ENCODE peak calls at places on chromosomes 11 and 22, in six cellular contexts. D is hepatocyte, A is PC-3, E is GM23338, H is HCT116, L is OCI-LY7. S is an unnamed sample.

GRCh38 chr11:2314525-2315394 is 12.9 kb downstream of the TSPAN32 start:
- DNase-seq in D (peak), A (no peak), E (no peak), H (no peak), L (no peak), S (no peak)

GRCh38 chr22:48700566-48701295 is 1126.9 kb downstream of the BRD1 start:
- DNase-seq in D (no peak), A (no peak), E (no peak), H (no peak), L (no peak), S (no peak)

GRCh38 chr11:96014234-96014633 is 90.3 kb upstream of the MTMR2 start:
- DNase-seq in D (no peak), A (peak), E (no peak), H (peak), L (no peak), S (no peak)

GRCh38 chr11:13448876-13449275 is 14.1 kb downstream of the BTBD10 start:
- DNase-seq in D (no peak), A (no peak), E (no peak), H (no peak), L (peak), S (no peak)

GRCh38 chr11:128551641-128552335 is 35.6 kb downstream of the ETS1 start:
- DNase-seq in D (no peak), A (peak), E (no peak), H (no peak), L (peak), S (no peak)

GRCh38 chr11:68839953-68840641 is 1.6 kb downstream of the CPT1A start:
- DNase-seq in D (no peak), A (peak), E (peak), H (no peak), L (peak), S (peak)

GRCh38 chr11:18792066-18792591 is 531 bp upstream of the PTPN5 start:
- DNase-seq in D (no peak), A (no peak), E (peak), H (no peak), L (no peak), S (no peak)

GRCh38 chr11:69109101-69109500 is 46.6 kb upstream of the SMIM38 start:
- DNase-seq in D (no peak), A (no peak), E (no peak), H (no peak), L (no peak), S (no peak)

GRCh38 chr11:121741316-121741715 is 288.5 kb upstream of the SORL1-AS1 start:
- DNase-seq in D (peak), A (no peak), E (no peak), H (no peak), L (no peak), S (no peak)

GRCh38 chr22:31244044-31244942 is 32.2 kb downstream of the LIMK2 start:
- DNase-seq in D (peak), A (peak), E (peak), H (peak), L (no peak), S (peak)

GRCh38 chr11:117423046-117423575 is 95.5 kb downstream of the CEP164 start:
- DNase-seq in D (no peak), A (no peak), E (no peak), H (no peak), L (no peak), S (no peak)

GRCh38 chr22:37483594-37484114 is 2.5 kb downstream of the MFNG start:
- DNase-seq in D (no peak), A (no peak), E (no peak), H (no peak), L (no peak), S (no peak)
- TF ChIP-seq EZH2phosphoT487 in D (no peak), A (no peak), E (no peak), H (no peak), L (no peak), S (no peak)

GRCh38 chr11:111019449-111019848 is 226.1 kb upstream of the POU2AF2 start:
- DNase-seq in D (no peak), A (no peak), E (no peak), H (no peak), L (no peak), S (no peak)
- H3K4me3 ChIP-seq in D (no peak), A (no peak), E (no peak), H (no peak), L (no peak), S (no peak)

GRCh38 chr22:47334596-47334995 is 572.1 kb downstream of the TBC1D22A start:
- DNase-seq in D (no peak), A (no peak), E (no peak), H (no peak), L (no peak), S (no peak)

GRCh38 chr22:47333625-47334024 is 571.2 kb downstream of the TBC1D22A start:
- DNase-seq in D (no peak), A (peak), E (no peak), H (peak), L (no peak), S (no peak)

GRCh38 chr22:47335958-47336357 is 573.5 kb downstream of the TBC1D22A start:
- DNase-seq in D (no peak), A (no peak), E (no peak), H (no peak), L (no peak), S (no peak)

GRCh38 chr22:47335460-47335859 is 573.0 kb downstream of the TBC1D22A start:
- DNase-seq in D (no peak), A (no peak), E (no peak), H (no peak), L (no peak), S (no peak)

DNA sequence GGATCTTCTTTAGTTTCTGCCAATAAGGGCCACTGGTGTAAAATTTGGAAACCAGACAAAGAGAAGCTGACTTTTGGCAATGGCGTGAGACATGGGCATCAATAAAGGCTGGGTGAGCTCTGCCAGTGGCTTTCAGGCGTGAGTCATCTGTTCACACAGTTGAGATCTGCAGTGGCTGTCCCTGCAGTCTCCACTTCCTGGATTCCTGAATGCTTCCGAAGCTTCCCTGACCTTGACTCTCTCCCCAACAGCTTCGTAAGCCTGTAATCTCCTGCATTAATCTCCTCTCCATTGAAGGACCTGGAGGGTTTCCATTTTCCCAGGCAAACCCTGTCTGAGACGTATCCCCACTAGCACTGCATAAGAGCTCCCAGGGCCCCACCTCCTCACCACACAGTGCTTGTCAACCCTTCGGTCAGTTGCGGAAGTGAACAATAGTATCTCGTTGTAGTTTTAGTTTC is 574.7 kb downstream of the TBC1D22A start:
- DNase-seq in D (no peak), A (peak), E (no peak), H (peak), L (no peak), S (no peak)
- TF ChIP-seq EZH2phosphoT487 in D (no peak), A (no peak), E (no peak), H (no peak), L (no peak), S (no peak)

DNA sequence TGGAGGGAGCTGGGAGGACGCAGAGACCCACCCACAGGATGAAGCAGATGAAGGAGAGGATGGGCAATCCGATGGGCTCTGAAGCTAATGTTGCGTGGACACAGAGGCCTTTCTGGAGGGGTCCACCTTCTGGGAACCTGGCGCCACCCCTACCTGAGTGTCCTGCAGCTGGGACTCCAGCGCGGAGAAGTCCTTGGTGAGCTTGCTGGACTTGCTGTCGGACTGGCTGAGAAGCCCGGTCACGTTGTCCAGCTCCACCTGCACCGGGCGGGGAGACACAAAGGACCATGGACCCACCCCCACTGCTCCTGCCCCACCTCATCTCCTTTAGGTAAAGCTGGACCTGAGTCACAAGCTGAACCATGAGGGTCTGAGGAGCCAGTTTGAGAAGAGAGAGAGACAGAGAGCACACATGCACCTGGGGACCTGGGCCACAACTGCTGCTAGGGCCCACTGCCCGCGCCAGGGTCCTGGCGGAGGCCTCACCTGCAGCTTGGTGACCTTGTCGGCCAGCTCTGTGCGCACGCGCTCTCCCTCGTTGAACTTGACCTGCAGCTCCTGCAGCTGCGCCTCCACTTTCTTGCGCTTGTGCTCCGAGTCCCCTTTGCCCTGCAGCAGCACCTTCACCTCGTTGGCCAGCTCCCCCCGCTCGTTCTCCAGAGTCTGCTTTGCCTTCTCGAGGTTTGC is 40.8 kb downstream of the APOL1 start:
- DNase-seq in D (no peak), A (no peak), E (no peak), H (no peak), L (no peak), S (no peak)
- H3K4me3 ChIP-seq in D (no peak), A (no peak), E (no peak), H (no peak), L (no peak), S (no peak)

DNA sequence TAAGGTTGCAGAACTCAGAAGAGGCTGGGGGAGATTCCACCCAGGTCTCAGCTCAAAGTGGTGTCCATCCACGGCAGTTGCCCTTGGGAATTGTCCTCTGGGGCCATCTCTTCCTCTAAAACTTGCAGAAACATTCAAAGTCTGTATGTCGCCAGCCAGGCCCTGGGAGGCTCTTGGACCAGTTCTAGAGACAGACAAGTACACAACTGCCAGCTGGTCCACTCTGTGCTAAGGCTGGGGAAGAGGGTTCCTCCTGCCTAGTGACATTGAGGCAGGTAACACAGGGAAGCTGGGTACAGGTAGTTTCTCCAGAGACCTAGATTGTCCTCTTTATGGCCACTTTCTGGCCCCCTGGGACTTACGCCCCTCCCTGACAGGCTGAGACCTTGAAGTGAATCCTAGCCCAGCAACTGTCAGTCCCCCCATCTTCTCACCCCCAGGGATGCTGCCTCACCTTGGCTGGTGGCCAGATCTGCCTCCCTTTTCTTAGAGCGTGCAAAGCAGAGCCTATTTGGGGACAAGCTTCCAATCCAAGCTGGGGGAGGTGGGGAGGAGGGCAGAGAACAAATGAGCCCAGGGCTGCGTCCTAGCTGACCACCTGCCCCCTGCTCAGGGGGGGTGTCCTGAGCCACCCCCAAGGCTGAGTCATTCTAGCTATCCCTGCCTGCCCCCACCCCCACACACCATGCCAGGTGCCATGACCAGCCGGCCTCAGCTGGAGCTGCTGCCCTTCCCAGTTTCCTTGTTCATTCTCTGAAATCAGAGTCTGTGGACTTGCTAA is 8.4 kb downstream of the FAM83F start:
- DNase-seq in D (no peak), A (no peak), E (no peak), H (no peak), L (no peak), S (no peak)
- TF ChIP-seq EZH2phosphoT487 in D (no peak), A (no peak), E (no peak), H (no peak), L (no peak), S (no peak)

GRCh38 chr11:75428989-75429640 is 3.9 kb downstream of the KLHL35 start:
- DNase-seq in D (no peak), A (no peak), E (no peak), H (no peak), L (no peak), S (no peak)
- H3K4me3 ChIP-seq in D (peak), A (peak), E (peak), H (no peak), L (no peak), S (no peak)

GRCh38 chr11:76824980-76825725 is 35.6 kb upstream of the ACER3 start:
- DNase-seq in D (no peak), A (peak), E (no peak), H (no peak), L (no peak), S (no peak)

GRCh38 chr11:76825726-76826396 is 34.9 kb upstream of the ACER3 start:
- DNase-seq in D (no peak), A (peak), E (no peak), H (no peak), L (no peak), S (no peak)

GRCh38 chr11:76822406-76822805 is 38.3 kb upstream of the ACER3 start:
- DNase-seq in D (no peak), A (no peak), E (no peak), H (no peak), L (no peak), S (no peak)

GRCh38 chr11:76824083-76824939 is 36.4 kb upstream of the ACER3 start:
- DNase-seq in D (no peak), A (peak), E (peak), H (peak), L (no peak), S (no peak)

GRCh38 chr11:76823481-76824028 is 37.2 kb upstream of the ACER3 start:
- DNase-seq in D (no peak), A (peak), E (peak), H (peak), L (no peak), S (no peak)
- TF ChIP-seq EZH2phosphoT487 in D (no peak), A (no peak), E (no peak), H (no peak), L (no peak), S (no peak)

GRCh38 chr22:46522743-46523300 is 14.6 kb downstream of the CELSR1 start:
- DNase-seq in D (peak), A (no peak), E (no peak), H (no peak), L (no peak), S (no peak)
- H3K4me3 ChIP-seq in D (no peak), A (no peak), E (no peak), H (no peak), L (no peak), S (no peak)